ENCODE peak calls at places on chromosomes 13 and 19, in seven cellular contexts. One of them, this sample, is unnamed.

GRCh38 chr13:38415233-38415632 is 65.6 kb downstream of the UFM1 start:
- DNase-seq in NCI-H1092 treated with DMSO at 0.1 percent for 48 hours: no peak
- DNase-seq in IMR-90: no peak
- DNase-seq in left ventricle myocardium superior: no peak
- DNase-seq in EL: no peak
- DNase-seq in RWPE1: no peak
- DNase-seq in LHCN-M2: peak
- DNase-seq in this sample: no peak

GRCh38 chr13:21901772-21902708 is 231.2 kb downstream of the FGF9 start:
- DNase-seq in NCI-H1092 treated with DMSO at 0.1 percent for 48 hours: no peak
- DNase-seq in IMR-90: peak
- DNase-seq in left ventricle myocardium superior: peak
- DNase-seq in EL: no peak
- DNase-seq in RWPE1: no peak
- DNase-seq in LHCN-M2: no peak
- DNase-seq in this sample: no peak

GRCh38 chr13:50209646-50210045 is 194.4 kb downstream of the KCNRG start:
- DNase-seq in NCI-H1092 treated with DMSO at 0.1 percent for 48 hours: no peak
- DNase-seq in IMR-90: no peak
- DNase-seq in left ventricle myocardium superior: no peak
- DNase-seq in EL: no peak
- DNase-seq in RWPE1: no peak
- DNase-seq in LHCN-M2: no peak
- DNase-seq in this sample: no peak

GRCh38 chr19:35357867-35358573 is at the start of gene FFAR3:
- DNase-seq in NCI-H1092 treated with DMSO at 0.1 percent for 48 hours: no peak
- DNase-seq in IMR-90: peak
- DNase-seq in left ventricle myocardium superior: peak
- DNase-seq in EL: peak
- DNase-seq in RWPE1: no peak
- DNase-seq in LHCN-M2: no peak
- DNase-seq in this sample: no peak

GRCh38 chr13:89749888-89750287 is 1597.6 kb upstream of the MIR17HG start:
- DNase-seq in NCI-H1092 treated with DMSO at 0.1 percent for 48 hours: no peak
- DNase-seq in IMR-90: no peak
- DNase-seq in left ventricle myocardium superior: no peak
- DNase-seq in EL: no peak
- DNase-seq in RWPE1: no peak
- DNase-seq in LHCN-M2: no peak
- DNase-seq in this sample: no peak

GRCh38 chr19:30174791-30175190 is 197.4 kb upstream of the ZNF536 start:
- DNase-seq in NCI-H1092 treated with DMSO at 0.1 percent for 48 hours: no peak
- DNase-seq in IMR-90: no peak
- DNase-seq in left ventricle myocardium superior: no peak
- DNase-seq in EL: no peak
- DNase-seq in RWPE1: no peak
- DNase-seq in LHCN-M2: no peak
- DNase-seq in this sample: no peak

GRCh38 chr13:99884913-99885312 is 86.7 kb downstream of the ZIC5 start:
- DNase-seq in NCI-H1092 treated with DMSO at 0.1 percent for 48 hours: no peak
- DNase-seq in IMR-90: no peak
- DNase-seq in left ventricle myocardium superior: no peak
- DNase-seq in EL: no peak
- DNase-seq in RWPE1: no peak
- DNase-seq in LHCN-M2: no peak
- DNase-seq in this sample: no peak

GRCh38 chr13:34430294-34430693 is 511.8 kb upstream of the NBEA start:
- DNase-seq in NCI-H1092 treated with DMSO at 0.1 percent for 48 hours: no peak
- DNase-seq in IMR-90: peak
- DNase-seq in left ventricle myocardium superior: no peak
- DNase-seq in EL: no peak
- DNase-seq in RWPE1: no peak
- DNase-seq in LHCN-M2: peak
- DNase-seq in this sample: no peak

GRCh38 chr19:10431943-10432735 is 11.8 kb downstream of the PDE4A start:
- DNase-seq in NCI-H1092 treated with DMSO at 0.1 percent for 48 hours: no peak
- DNase-seq in IMR-90: no peak
- DNase-seq in left ventricle myocardium superior: peak
- DNase-seq in EL: peak
- DNase-seq in RWPE1: no peak
- DNase-seq in LHCN-M2: no peak
- DNase-seq in this sample: peak

GRCh38 chr19:14649020-14649419 is 25.6 kb downstream of the ADGRE3 start:
- DNase-seq in NCI-H1092 treated with DMSO at 0.1 percent for 48 hours: no peak
- DNase-seq in IMR-90: no peak
- DNase-seq in left ventricle myocardium superior: no peak
- DNase-seq in EL: no peak
- DNase-seq in RWPE1: no peak
- DNase-seq in LHCN-M2: no peak
- DNase-seq in this sample: no peak

GRCh38 chr19:3849092-3849491 is 19.7 kb downstream of the ZFR2 start:
- DNase-seq in NCI-H1092 treated with DMSO at 0.1 percent for 48 hours: no peak
- DNase-seq in IMR-90: no peak
- DNase-seq in left ventricle myocardium superior: no peak
- DNase-seq in EL: peak
- DNase-seq in RWPE1: peak
- DNase-seq in LHCN-M2: no peak
- DNase-seq in this sample: peak

GRCh38 chr19:58434217-58434616 is 5.7 kb downstream of the ZNF132 start:
- DNase-seq in NCI-H1092 treated with DMSO at 0.1 percent for 48 hours: no peak
- DNase-seq in IMR-90: peak
- DNase-seq in left ventricle myocardium superior: no peak
- DNase-seq in EL: no peak
- DNase-seq in RWPE1: no peak
- DNase-seq in LHCN-M2: peak
- DNase-seq in this sample: no peak

GRCh38 chr19:19460761-19461265 is 54.5 kb downstream of the TSSK6 start:
- DNase-seq in NCI-H1092 treated with DMSO at 0.1 percent for 48 hours: no peak
- DNase-seq in IMR-90: peak
- DNase-seq in left ventricle myocardium superior: peak
- DNase-seq in EL: peak
- DNase-seq in RWPE1: no peak
- DNase-seq in LHCN-M2: no peak
- DNase-seq in this sample: no peak

GRCh38 chr19:13451596-13451995 is 54.7 kb downstream of the CACNA1A start:
- DNase-seq in NCI-H1092 treated with DMSO at 0.1 percent for 48 hours: no peak
- DNase-seq in IMR-90: no peak
- DNase-seq in left ventricle myocardium superior: no peak
- DNase-seq in EL: no peak
- DNase-seq in RWPE1: no peak
- DNase-seq in LHCN-M2: no peak
- DNase-seq in this sample: no peak